ENCODE peak calls at places on chromosomes 11 and 22, in five cellular contexts. Z, T, X, K and Y are unnamed samples.

GRCh38 chr22:50209893-50210292 is 9.1 kb downstream of the SELENOO start:
- DNase-seq in T (peak; percentile 88), Z (peak; percentile 48), K (no peak), X (peak; percentile 74), Y (peak; percentile 38)

GRCh38 chr11:12222099-12222751 is 111.8 kb downstream of the MICAL2 start:
- DNase-seq in K (no peak), Z (peak; percentile 74), T (peak; percentile 74), X (no peak), Y (no peak)

GRCh38 chr22:49676783-49677494 is 150.7 kb downstream of the BRD1 start:
- DNase-seq in T (peak; percentile 40), X (no peak), K (peak; percentile 41), Z (no peak), Y (no peak)

GRCh38 chr11:48384670-48385069 is 18.4 kb upstream of the OR4C5 start:
- DNase-seq in K (no peak), T (no peak), X (peak; percentile 3), Z (no peak), Y (no peak)

GRCh38 chr11:68146010-68146540 is 24.9 kb upstream of the CHKA start:
- DNase-seq in K (no peak), X (no peak), Z (no peak), T (peak; percentile 96), Y (no peak)

GRCh38 chr11:43937434-43938411 is 4.7 kb upstream of the C11orf96 start:
- DNase-seq in Z (no peak), X (no peak), T (no peak), K (no peak), Y (no peak)

GRCh38 chr11:65424200-65425104 is 1.9 kb downstream of the NEAT1 start:
- DNase-seq in T (peak; percentile 64), K (peak; percentile 75), Z (no peak), X (peak; percentile 57), Y (no peak)

GRCh38 chr11:60786811-60787567 is 1.9 kb downstream of the MS4A10 start:
- DNase-seq in Z (no peak), T (peak; percentile 89), K (no peak), X (no peak), Y (no peak)

GRCh38 chr11:11533057-11533456 is 88.7 kb downstream of the GALNT18 start:
- DNase-seq in T (no peak), Z (no peak), X (no peak), K (no peak), Y (no peak)

GRCh38 chr11:123475478-123475877 is 45.4 kb downstream of the GRAMD1B start:
- DNase-seq in K (no peak), X (no peak), Z (peak; percentile 21), T (no peak), Y (no peak)

GRCh38 chr11:21343204-21343603 is 673.8 kb downstream of the NELL1 start:
- DNase-seq in T (no peak), K (no peak), X (no peak), Z (no peak), Y (no peak)

GRCh38 chr22:24040946-24041345 is 29.8 kb downstream of the CABIN1 start:
- DNase-seq in T (no peak), X (no peak), K (no peak), Z (no peak), Y (no peak)

GRCh38 chr22:41094036-41094435 is 1.6 kb downstream of the EP300 start:
- DNase-seq in K (no peak), Z (no peak), X (peak; percentile 35), T (peak; percentile 60), Y (no peak)

GRCh38 chr11:29024386-29024785 is 916.2 kb downstream of the METTL15 start:
- DNase-seq in T (no peak), Z (no peak), K (no peak), X (no peak), Y (no peak)

GRCh38 chr11:36564376-36565032 is 3.3 kb upstream of the RAG1 start:
- DNase-seq in T (peak; percentile 64), K (no peak), X (peak; percentile 63), Z (peak; percentile 31), Y (peak; percentile 18)

GRCh38 chr11:66546368-66546965 is at the start of gene ACTN3:
- DNase-seq in T (peak; percentile 62), K (peak; percentile 81), X (peak; percentile 32), Z (no peak), Y (no peak)

GRCh38 chr11:57641011-57641410 is 8.7 kb downstream of the YPEL4 start:
- DNase-seq in K (no peak), Z (no peak), T (no peak), X (no peak), Y (no peak)

GRCh38 chr11:128506999-128507591 is 80.3 kb downstream of the ETS1 start:
- DNase-seq in K (peak; percentile 93), T (peak; percentile 84), X (no peak), Z (no peak), Y (no peak)

GRCh38 chr11:134581966-134582787 is 170.1 kb upstream of the B3GAT1 start:
- DNase-seq in K (peak; percentile 22), X (no peak), Z (no peak), T (no peak), Y (no peak)

GRCh38 chr11:68810164-68810563 is 31.6 kb downstream of the CPT1A start:
- DNase-seq in T (no peak), X (no peak), Z (no peak), K (no peak), Y (no peak)

GRCh38 chr22:49807780-49808708 is 19.6 kb downstream of the BRD1 start:
- DNase-seq in Z (no peak), T (peak; percentile 70), K (no peak), X (no peak), Y (no peak)

GRCh38 chr11:94400075-94400838 is 962 bp downstream of the GPR83 start:
- DNase-seq in Z (no peak), T (no peak), K (peak; percentile 24), X (no peak), Y (no peak)

GRCh38 chr11:19906126-19906525 is 193.5 kb downstream of the NAV2 start:
- DNase-seq in K (no peak), T (no peak), X (peak; percentile 18), Z (no peak), Y (no peak)